ENCODE peak calls at places on chromosome 1, in four cellular contexts. J is GM12878, P is WTC11, U is HepG2. L is an unnamed sample.

GRCh38 chr1:9782897-9783296 is 40.9 kb downstream of the CLSTN1 start:
- DNase-seq in U (no peak), P (no peak), J (peak), L (no peak)

GRCh38 chr1:186762653-186763052 is 66.1 kb upstream of the PLA2G4A start:
- DNase-seq in U (no peak), P (no peak), J (no peak), L (no peak)

GRCh38 chr1:54331091-54331772 is 75.0 kb downstream of the SSBP3 start:
- DNase-seq in U (no peak), J (no peak), P (no peak), L (no peak)

GRCh38 chr1:197178998-197179397 is 32.5 kb upstream of the ASPM start:
- DNase-seq in U (peak), J (no peak), P (no peak), L (no peak)

GRCh38 chr1:1329304-1330210 is 1.5 kb upstream of the TAS1R3 start:
- DNase-seq in J (no peak), P (no peak), U (no peak), L (no peak)

GRCh38 chr1:51666463-51666862 is 49.6 kb downstream of the OSBPL9 start:
- DNase-seq in P (no peak), J (no peak), U (no peak), L (no peak)

GRCh38 chr1:8712413-8713229 is 104.8 kb downstream of the RERE start:
- DNase-seq in U (peak), P (no peak), J (no peak), L (no peak)

GRCh38 chr1:230270940-230271325 is 155.2 kb downstream of the PGBD5 start:
- DNase-seq in P (no peak), U (no peak), J (no peak), L (no peak)

GRCh38 chr1:205770618-205771017 is 4.7 kb downstream of the RAB29 start:
- DNase-seq in J (no peak), U (no peak), P (no peak), L (no peak)

GRCh38 chr1:47785561-47786271 is 211.5 kb downstream of the TRABD2B start:
- DNase-seq in J (no peak), P (peak), U (peak), L (peak)

GRCh38 chr1:20739225-20739624 is 6.7 kb upstream of the SH2D5 start:
- DNase-seq in J (no peak), P (no peak), U (no peak), L (no peak)

GRCh38 chr1:59919742-59920141 is 6.8 kb downstream of the CYP2J2 start:
- DNase-seq in U (no peak), J (no peak), P (no peak), L (no peak)
- TF ChIP-seq ETV6 in U (no peak), J (no peak), P (no peak), L (no peak)

DNA sequence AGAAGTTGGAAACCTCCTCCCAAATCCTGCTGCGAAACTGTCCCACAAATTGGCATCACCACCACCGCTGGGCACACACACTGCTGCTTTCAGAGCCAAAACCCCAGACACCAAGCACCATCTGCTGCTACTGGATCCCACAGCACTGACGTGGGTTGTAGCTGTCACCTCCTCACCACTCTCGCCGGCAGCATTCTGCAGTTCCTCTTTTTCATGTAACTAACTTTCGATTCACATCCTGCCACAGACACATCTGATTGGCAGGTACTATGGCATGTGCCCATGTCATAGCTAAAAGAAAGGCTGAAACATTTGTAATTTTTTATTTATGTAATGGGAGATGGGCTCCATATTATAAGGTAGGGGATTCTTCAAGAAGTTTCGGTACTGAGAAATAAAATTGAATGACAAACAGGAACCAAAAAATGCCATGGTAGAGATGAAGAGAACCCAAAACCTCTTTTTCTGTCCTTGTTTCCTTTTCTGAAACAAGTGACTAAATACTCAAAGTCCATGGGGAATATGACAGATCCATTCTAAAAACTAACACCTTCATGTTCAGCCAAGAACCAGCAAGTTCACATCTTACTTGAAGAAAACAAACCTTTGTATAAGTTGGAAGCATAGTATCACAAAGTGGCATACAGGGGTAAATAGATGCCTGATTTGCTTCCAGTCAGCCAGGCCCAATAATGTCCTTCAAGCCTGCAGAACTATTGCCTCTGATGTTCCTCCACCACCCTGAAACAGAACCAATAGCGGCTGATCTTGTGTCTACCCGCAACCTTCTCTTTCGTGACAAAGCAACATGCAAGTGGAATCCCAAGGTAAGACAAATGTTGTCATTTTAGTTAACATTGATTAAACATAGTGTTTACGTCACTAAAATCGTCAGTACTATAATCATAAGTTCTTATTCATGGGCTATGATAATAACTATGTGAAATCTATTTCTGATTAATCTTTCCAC is 26.6 kb upstream of the RGS13 start:
- DNase-seq in U (no peak), J (peak), P (no peak), L (no peak)
- TF ChIP-seq ETV6 in U (no peak), J (no peak), P (no peak), L (no peak)

GRCh38 chr1:159830737-159831136 is 4.1 kb downstream of the SLAMF8 start:
- DNase-seq in P (no peak), J (no peak), U (no peak), L (no peak)

GRCh38 chr1:159828916-159829634 is 2.4 kb downstream of the SLAMF8 start:
- DNase-seq in U (peak), J (peak), P (peak), L (peak)

GRCh38 chr1:159828176-159828575 is 1.5 kb downstream of the SLAMF8 start:
- DNase-seq in U (no peak), P (no peak), J (no peak), L (no peak)

GRCh38 chr1:159831696-159832225 is 5.1 kb downstream of the SLAMF8 start:
- DNase-seq in J (no peak), P (no peak), U (no peak), L (no peak)

DNA sequence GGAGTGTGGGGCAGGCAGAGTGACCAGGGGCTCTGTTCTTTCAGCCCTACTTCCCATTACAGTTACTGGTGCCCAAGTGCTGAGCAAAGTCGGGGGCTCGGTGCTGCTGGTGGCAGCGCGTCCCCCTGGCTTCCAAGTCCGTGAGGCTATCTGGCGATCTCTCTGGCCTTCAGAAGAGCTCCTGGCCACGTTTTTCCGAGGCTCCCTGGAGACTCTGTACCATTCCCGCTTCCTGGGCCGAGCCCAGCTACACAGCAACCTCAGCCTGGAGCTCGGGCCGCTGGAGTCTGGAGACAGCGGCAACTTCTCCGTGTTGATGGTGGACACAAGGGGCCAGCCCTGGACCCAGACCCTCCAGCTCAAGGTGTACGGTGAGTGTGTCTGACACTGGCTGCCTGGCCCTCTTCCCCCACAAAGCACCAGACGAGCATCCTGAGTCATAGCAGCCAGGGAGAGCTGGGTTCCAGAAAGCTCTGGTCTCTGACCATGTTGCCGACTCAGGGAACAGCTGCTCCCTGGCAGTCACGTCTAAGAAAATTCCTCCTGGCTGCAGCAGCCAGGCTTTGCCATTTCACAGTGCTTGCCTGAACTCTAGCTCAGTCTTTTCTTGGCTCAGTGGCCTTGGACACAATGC is 3.3 kb downstream of the SLAMF8 start:
- DNase-seq in J (no peak), P (no peak), U (no peak), L (no peak)
- TF ChIP-seq ETV6 in J (no peak), P (no peak), U (no peak), L (no peak)

DNA sequence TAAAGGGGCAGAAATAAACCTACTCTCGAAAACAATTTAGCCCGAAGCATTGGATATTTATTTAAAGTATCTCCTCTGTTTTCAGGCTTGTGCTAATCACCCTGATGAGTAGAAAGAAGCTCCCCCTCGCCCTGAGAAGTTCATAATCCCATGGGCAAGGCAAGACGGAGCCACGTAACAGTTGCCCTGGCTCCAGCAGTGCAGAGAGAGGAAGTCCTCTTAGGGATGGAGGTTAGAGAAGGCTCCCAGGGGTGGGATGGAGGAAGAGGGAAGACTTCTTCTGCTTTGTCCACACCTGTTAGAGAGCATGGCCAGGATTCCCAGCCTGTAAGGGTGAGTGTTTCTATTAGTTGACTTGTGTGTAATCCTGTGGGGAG is 3.4 kb upstream of the GPR25 start:
- DNase-seq in U (no peak), P (no peak), J (no peak), L (no peak)
- TF ChIP-seq ETV6 in U (no peak), P (no peak), J (no peak), L (no peak)

L was measured in K562.